ENCODE peak calls at places on chromosomes 5 and 9, in six cellular contexts. One of them, this sample, is unnamed.

GRCh38 chr9:87343816-87344438 is 153.7 kb upstream of the DAPK1 start:
- DNase-seq in Daoy: no peak
- DNase-seq in GM18507: no peak
- DNase-seq in fibroblast of mammary gland: no peak
- DNase-seq in activated T-cell treated with anti-CD3 and anti-CD28 coated beads for 1 hour: no peak
- DNase-seq in OCI-LY7: no peak
- DNase-seq in this sample: no peak

GRCh38 chr5:160436017-160436416 is 14.4 kb downstream of the PTTG1 start:
- DNase-seq in Daoy: no peak
- DNase-seq in GM18507: no peak
- DNase-seq in fibroblast of mammary gland: no peak
- DNase-seq in activated T-cell treated with anti-CD3 and anti-CD28 coated beads for 1 hour: no peak
- DNase-seq in OCI-LY7: no peak
- DNase-seq in this sample: no peak

GRCh38 chr5:172837640-172838039 is 3.6 kb downstream of the ERGIC1 start:
- DNase-seq in Daoy: no peak
- DNase-seq in GM18507: peak
- DNase-seq in fibroblast of mammary gland: no peak
- DNase-seq in activated T-cell treated with anti-CD3 and anti-CD28 coated beads for 1 hour: peak
- DNase-seq in OCI-LY7: peak
- DNase-seq in this sample: no peak

GRCh38 chr9:96392263-96392662 is 8.8 kb upstream of the SLC35D2 start:
- DNase-seq in Daoy: no peak
- DNase-seq in GM18507: no peak
- DNase-seq in fibroblast of mammary gland: no peak
- DNase-seq in activated T-cell treated with anti-CD3 and anti-CD28 coated beads for 1 hour: no peak
- DNase-seq in OCI-LY7: no peak
- DNase-seq in this sample: no peak

GRCh38 chr5:78803386-78803785 is 154.8 kb upstream of the LHFPL2 start:
- DNase-seq in Daoy: no peak
- DNase-seq in GM18507: no peak
- DNase-seq in fibroblast of mammary gland: peak
- DNase-seq in activated T-cell treated with anti-CD3 and anti-CD28 coated beads for 1 hour: no peak
- DNase-seq in OCI-LY7: no peak
- DNase-seq in this sample: no peak

GRCh38 chr9:111301195-111301594 is 28.8 kb downstream of the OR2K2 start:
- DNase-seq in Daoy: no peak
- DNase-seq in GM18507: no peak
- DNase-seq in fibroblast of mammary gland: peak
- DNase-seq in activated T-cell treated with anti-CD3 and anti-CD28 coated beads for 1 hour: no peak
- DNase-seq in OCI-LY7: no peak
- DNase-seq in this sample: no peak

GRCh38 chr9:136117291-136118060 is 1.2 kb downstream of the TMEM250 start:
- DNase-seq in Daoy: no peak
- DNase-seq in GM18507: no peak
- DNase-seq in fibroblast of mammary gland: no peak
- DNase-seq in activated T-cell treated with anti-CD3 and anti-CD28 coated beads for 1 hour: no peak
- DNase-seq in OCI-LY7: peak
- DNase-seq in this sample: no peak

GRCh38 chr5:176427971-176428370 is 11.6 kb upstream of the CLTB start:
- DNase-seq in Daoy: no peak
- DNase-seq in GM18507: no peak
- DNase-seq in fibroblast of mammary gland: peak
- DNase-seq in activated T-cell treated with anti-CD3 and anti-CD28 coated beads for 1 hour: no peak
- DNase-seq in OCI-LY7: no peak
- DNase-seq in this sample: no peak

GRCh38 chr5:113271753-113272454 is 162.9 kb downstream of the TSSK1B start:
- DNase-seq in Daoy: no peak
- DNase-seq in GM18507: no peak
- DNase-seq in fibroblast of mammary gland: no peak
- DNase-seq in activated T-cell treated with anti-CD3 and anti-CD28 coated beads for 1 hour: no peak
- DNase-seq in OCI-LY7: no peak
- DNase-seq in this sample: no peak

GRCh38 chr9:36163049-36163839 is 5.9 kb upstream of the CCIN start:
- DNase-seq in Daoy: peak
- DNase-seq in GM18507: no peak
- DNase-seq in fibroblast of mammary gland: peak
- DNase-seq in activated T-cell treated with anti-CD3 and anti-CD28 coated beads for 1 hour: no peak
- DNase-seq in OCI-LY7: no peak
- DNase-seq in this sample: no peak

GRCh38 chr5:27328480-27328879 is 290.1 kb upstream of the CDH9 start:
- DNase-seq in Daoy: peak
- DNase-seq in GM18507: no peak
- DNase-seq in fibroblast of mammary gland: peak
- DNase-seq in activated T-cell treated with anti-CD3 and anti-CD28 coated beads for 1 hour: no peak
- DNase-seq in OCI-LY7: no peak
- DNase-seq in this sample: no peak

GRCh38 chr5:13214182-13214581 is 730.3 kb downstream of the DNAH5 start:
- DNase-seq in Daoy: no peak
- DNase-seq in GM18507: no peak
- DNase-seq in fibroblast of mammary gland: no peak
- DNase-seq in activated T-cell treated with anti-CD3 and anti-CD28 coated beads for 1 hour: no peak
- DNase-seq in OCI-LY7: no peak
- DNase-seq in this sample: no peak

GRCh38 chr9:35914307-35914807 is 5.1 kb downstream of the SPAAR start:
- DNase-seq in Daoy: peak
- DNase-seq in GM18507: no peak
- DNase-seq in fibroblast of mammary gland: peak
- DNase-seq in activated T-cell treated with anti-CD3 and anti-CD28 coated beads for 1 hour: no peak
- DNase-seq in OCI-LY7: peak
- DNase-seq in this sample: no peak

GRCh38 chr5:148033138-148033537 is 30.6 kb upstream of the SPINK5 start:
- DNase-seq in Daoy: peak
- DNase-seq in GM18507: no peak
- DNase-seq in fibroblast of mammary gland: no peak
- DNase-seq in activated T-cell treated with anti-CD3 and anti-CD28 coated beads for 1 hour: no peak
- DNase-seq in OCI-LY7: no peak
- DNase-seq in this sample: no peak